ENCODE peak calls at places on chromosome 7, in five cellular contexts. M is H1, L is GM12878, N is K562, S is HepG2. R is an unnamed sample.

GRCh38 chr7:150828384-150828783 is 23.9 kb upstream of the AOC1 start:
- DNase-seq in M (no peak), L (no peak), N (no peak), S (no peak), R (no peak)

GRCh38 chr7:38398725-38399321 is 125.4 kb upstream of the TARP start:
- DNase-seq in M (peak), L (no peak), N (peak), S (peak), R (peak)

GRCh38 chr7:103988468-103989199 is 824 bp downstream of the RELN start:
- DNase-seq in M (no peak), L (no peak), N (peak), S (peak), R (peak)

GRCh38 chr7:26891400-26892355 is 27.3 kb upstream of the SKAP2 start:
- DNase-seq in M (no peak), L (peak), N (no peak), S (no peak), R (no peak)

GRCh38 chr7:158698657-158699195 is 5.9 kb downstream of the NCAPG2 start:
- DNase-seq in M (no peak), L (no peak), N (no peak), S (no peak), R (no peak)

GRCh38 chr7:18684899-18685298 is 189.3 kb downstream of the HDAC9 start:
- DNase-seq in M (no peak), L (no peak), N (no peak), S (no peak), R (no peak)

GRCh38 chr7:90172121-90172520 is 17.9 kb downstream of the STEAP1 start:
- DNase-seq in M (no peak), L (no peak), N (no peak), S (no peak), R (no peak)

GRCh38 chr7:75971961-75972763 is 22.2 kb downstream of the TMEM120A start:
- DNase-seq in M (no peak), L (no peak), N (peak), S (no peak), R (peak)

GRCh38 chr7:149306854-149307253 is 44.9 kb downstream of the ZNF783 start:
- DNase-seq in M (no peak), L (no peak), N (no peak), S (no peak), R (no peak)

GRCh38 chr7:16921151-16921550 is 39.4 kb upstream of the AGR3 start:
- DNase-seq in M (no peak), L (no peak), N (no peak), S (no peak), R (no peak)

GRCh38 chr7:105816954-105817615 is 59.3 kb downstream of the ATXN7L1 start:
- DNase-seq in M (no peak), L (no peak), N (no peak), S (no peak), R (no peak)

GRCh38 chr7:138286846-138287245 is 173.2 kb upstream of the TRIM24 start:
- DNase-seq in M (no peak), L (no peak), N (no peak), S (no peak), R (no peak)

GRCh38 chr7:142248166-142249160 is 9.4 kb downstream of the PRSS58 start:
- DNase-seq in M (peak), L (no peak), N (no peak), S (no peak), R (peak)

GRCh38 chr7:126656165-126656564 is 596.6 kb downstream of the GRM8 start:
- DNase-seq in M (peak), L (no peak), N (no peak), S (no peak), R (peak)

GRCh38 chr7:7554021-7554432 is 12.7 kb upstream of the MIOS start:
- DNase-seq in M (no peak), L (no peak), N (no peak), S (no peak), R (no peak)

GRCh38 chr7:7834761-7835160 is 116.4 kb upstream of the RPA3 start:
- DNase-seq in M (no peak), L (no peak), N (no peak), S (no peak), R (no peak)

GRCh38 chr7:135597926-135598305 is 40.2 kb downstream of the NUP205 start:
- DNase-seq in M (no peak), L (no peak), N (no peak), S (no peak), R (no peak)

GRCh38 chr7:75688200-75689136 is 50.3 kb downstream of the HIP1 start:
- DNase-seq in M (no peak), L (no peak), N (no peak), S (peak), R (no peak)

GRCh38 chr7:50856821-50857220 is 74.1 kb upstream of the GRB10 start:
- DNase-seq in M (peak), L (no peak), N (no peak), S (no peak), R (no peak)

GRCh38 chr7:5278781-5279180 is 4.0 kb upstream of the SLC29A4 start:
- DNase-seq in M (no peak), L (no peak), N (no peak), S (no peak), R (no peak)

GRCh38 chr7:116357776-116358670 is 141.5 kb upstream of the CAV2 start:
- DNase-seq in M (no peak), L (no peak), N (no peak), S (no peak), R (no peak)

GRCh38 chr7:65955718-65956117 is 26.3 kb downstream of the GUSB start:
- DNase-seq in M (no peak), L (no peak), N (no peak), S (no peak), R (no peak)

GRCh38 chr7:91248996-91249395 is 15.2 kb upstream of the FZD1 start:
- DNase-seq in M (no peak), L (no peak), N (no peak), S (no peak), R (no peak)

GRCh38 chr7:133044722-133045473 is 37.0 kb downstream of the CHCHD3 start:
- DNase-seq in M (peak), L (no peak), N (no peak), S (no peak), R (peak)

GRCh38 chr7:20199015-20199737 is 18.0 kb downstream of the MACC1 start:
- DNase-seq in M (no peak), L (peak), N (peak), S (no peak), R (no peak)

GRCh38 chr7:76054129-76055120 is 6.5 kb downstream of the MDH2 start:
- DNase-seq in M (no peak), L (no peak), N (no peak), S (no peak), R (peak)

GRCh38 chr7:114789942-114790341 is 132.0 kb upstream of the MDFIC start:
- DNase-seq in M (no peak), L (no peak), N (no peak), S (no peak), R (no peak)

GRCh38 chr7:135508853-135509588 is 881 bp downstream of the CNOT4 start:
- DNase-seq in M (no peak), L (peak), N (peak), S (peak), R (no peak)

GRCh38 chr7:107744345-107744750 is 406 bp downstream of the CBLL1 start:
- DNase-seq in M (no peak), L (no peak), N (no peak), S (no peak), R (no peak)

GRCh38 chr7:35823440-35823839 is 22.6 kb downstream of the SEPTIN7 start:
- DNase-seq in M (no peak), L (no peak), N (no peak), S (no peak), R (no peak)

GRCh38 chr7:84339306-84339705 is 144.7 kb upstream of the SEMA3A start:
- DNase-seq in M (no peak), L (no peak), N (no peak), S (no peak), R (no peak)

GRCh38 chr7:45703373-45703821 is 129.2 kb downstream of the ADCY1 start:
- DNase-seq in M (no peak), L (no peak), N (no peak), S (no peak), R (no peak)

GRCh38 chr7:124570558-124570957 is 195.0 kb downstream of the GPR37 start:
- DNase-seq in M (no peak), L (no peak), N (no peak), S (no peak), R (no peak)

DNA sequence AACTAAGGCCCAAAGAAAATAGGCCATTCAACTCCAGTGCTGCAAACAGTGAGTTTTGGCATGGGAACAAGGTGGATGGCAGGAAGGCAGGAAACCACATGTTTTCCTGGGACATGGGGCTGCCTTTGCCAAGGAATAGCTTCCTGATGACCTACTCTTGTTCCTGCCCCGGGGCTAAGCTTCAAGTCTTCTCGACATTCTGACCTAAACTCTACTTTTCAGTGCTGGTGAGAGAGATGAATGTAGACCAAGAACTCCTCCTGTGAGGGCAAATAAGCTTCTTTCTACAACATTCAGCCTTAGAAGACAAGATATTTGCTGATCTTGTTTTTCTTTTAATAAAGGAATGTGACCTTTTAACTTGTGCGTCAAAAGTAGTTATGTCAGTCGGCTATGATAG is 199.0 kb downstream of the GPR37 start:
- DNase-seq in M (no peak), L (no peak), N (no peak), S (no peak), R (peak)
- TF ChIP-seq ATF3 in M (no peak), L (no peak), N (no peak), S (no peak), R (no peak)

GRCh38 chr7:130021105-130021834 is 29.9 kb downstream of the ZC3HC1 start:
- DNase-seq in M (no peak), L (no peak), N (no peak), S (no peak), R (no peak)
- TF ChIP-seq USF2 in M (no peak), L (no peak), N (no peak), S (no peak), R (no peak)

GRCh38 chr7:134356421-134356936 is 39.7 kb upstream of the SLC35B4 start:
- DNase-seq in M (no peak), L (no peak), N (no peak), S (no peak), R (no peak)

GRCh38 chr7:134359787-134360432 is 43.2 kb upstream of the SLC35B4 start:
- DNase-seq in M (no peak), L (no peak), N (peak), S (no peak), R (no peak)

GRCh38 chr7:134355925-134356324 is 39.2 kb upstream of the SLC35B4 start:
- DNase-seq in M (no peak), L (no peak), N (no peak), S (peak), R (no peak)

GRCh38 chr7:134355004-134355525 is 38.3 kb upstream of the SLC35B4 start:
- DNase-seq in M (no peak), L (no peak), N (no peak), S (no peak), R (no peak)

DNA sequence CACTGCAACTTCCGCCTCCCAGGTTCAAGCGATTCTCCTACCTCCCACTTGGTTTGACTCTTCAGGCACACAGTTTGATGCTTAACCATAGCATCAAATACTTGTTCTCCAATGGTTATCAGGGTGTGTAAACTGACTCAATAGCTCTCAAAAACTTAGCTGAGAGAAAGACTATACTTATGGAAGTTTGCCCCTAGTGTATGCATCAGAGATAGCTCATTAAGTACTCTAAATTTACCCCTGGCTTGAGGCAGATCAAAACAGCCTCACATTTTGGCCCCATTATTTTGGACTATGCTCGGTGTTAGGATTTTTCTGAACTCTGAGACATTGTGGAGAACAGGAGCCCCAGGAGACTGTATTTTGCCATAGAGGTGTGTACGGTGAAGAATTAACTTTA is 40.8 kb upstream of the SLC35B4 start:
- DNase-seq in M (no peak), L (no peak), N (no peak), S (no peak), R (no peak)
- TF ChIP-seq ATF3 in M (no peak), L (no peak), N (no peak), S (no peak), R (no peak)

DNA sequence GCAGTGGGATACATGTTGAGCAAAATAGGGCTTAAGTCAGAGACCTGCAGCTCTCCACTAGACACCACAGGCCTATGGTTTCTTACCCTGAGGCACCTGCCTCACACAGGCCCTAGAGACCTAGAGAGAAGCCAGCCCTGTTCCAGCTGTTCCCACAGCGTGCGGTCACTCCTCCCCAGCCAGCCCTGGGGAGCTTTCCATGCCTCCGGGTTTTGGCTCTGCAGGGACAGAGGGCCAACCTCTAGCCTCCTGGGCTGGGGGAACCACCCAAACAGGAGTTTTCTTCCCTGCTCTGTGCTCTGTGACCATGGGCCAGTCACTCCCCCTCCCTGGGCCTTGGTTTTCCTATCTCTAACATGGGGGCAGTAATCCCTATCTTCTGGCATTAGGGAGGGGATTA is 33.0 kb downstream of the SH2B2 start:
- DNase-seq in M (no peak), L (no peak), N (no peak), S (no peak), R (no peak)
- TF ChIP-seq USF2 in M (no peak), L (no peak), N (no peak), S (no peak), R (no peak)

GRCh38 chr7:81173766-81174281 is 255.0 kb upstream of the SEMA3C start:
- DNase-seq in M (no peak), L (no peak), N (no peak), S (no peak), R (no peak)
- TF ChIP-seq ATF3 in M (no peak), L (no peak), N (no peak), S (no peak), R (no peak)

DNA sequence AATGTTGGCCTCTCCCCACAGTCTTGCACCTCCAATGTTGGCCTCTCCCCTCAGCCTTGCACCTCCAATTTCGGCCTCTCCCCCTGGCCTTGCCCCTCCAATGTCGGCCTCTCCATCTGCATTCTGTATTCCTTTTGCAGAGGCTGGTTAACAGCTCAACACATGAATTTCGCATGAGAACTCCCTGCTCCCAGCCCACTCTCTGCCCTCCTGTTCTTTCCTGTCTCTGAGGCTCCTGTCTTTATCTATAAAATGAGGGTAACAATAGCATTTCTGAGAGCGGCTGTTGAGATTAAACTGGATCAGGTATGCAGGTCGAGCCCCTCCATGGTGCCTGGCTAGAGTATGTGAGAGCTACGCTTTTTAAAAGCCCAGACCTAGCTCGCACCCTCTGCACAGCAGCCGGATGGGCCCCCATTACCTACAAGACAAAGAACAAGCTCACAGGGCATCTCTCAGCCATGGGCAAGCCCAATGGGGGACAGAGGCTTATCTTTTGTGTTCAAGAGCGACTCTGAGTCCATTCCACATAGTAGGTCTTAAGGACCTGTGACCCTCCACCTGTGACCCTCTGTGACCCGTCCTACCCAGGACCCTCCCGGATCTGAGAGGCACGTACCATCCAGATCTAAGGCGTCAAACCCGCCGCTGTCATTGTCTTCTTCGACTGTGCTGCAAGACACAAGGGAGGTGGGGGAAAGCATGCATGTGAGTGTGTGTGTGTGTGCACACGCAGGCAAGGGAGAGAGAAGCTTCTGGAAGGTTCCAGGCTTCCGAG is 82.2 kb upstream of the GNA12 start:
- DNase-seq in M (no peak), L (no peak), N (no peak), S (no peak), R (peak)
- TF ChIP-seq USF2 in M (no peak), L (no peak), N (no peak), S (no peak), R (no peak)

GRCh38 chr7:128408709-128409434 is 910 bp downstream of the IMPDH1 start:
- DNase-seq in M (peak), L (no peak), N (peak), S (no peak), R (peak)
- TF ChIP-seq ATF3 in M (no peak), L (no peak), N (no peak), S (no peak), R (no peak)

GRCh38 chr7:98283127-98283886 is 1.8 kb downstream of the BRI3 start:
- DNase-seq in M (no peak), L (no peak), N (no peak), S (no peak), R (no peak)
- TF ChIP-seq USF2 in M (no peak), L (no peak), N (no peak), S (no peak), R (no peak)